ENCODE peak calls at places on chromosomes 1 and 21, in six cellular contexts. D is transverse colon, B is GM12891, P is IMR-90, H is HCT116, U is body of pancreas. V is an unnamed sample.

GRCh38 chr1:59238535-59238934 is 58.4 kb upstream of the FGGY start:
- DNase-seq in D (no peak), H (no peak), B (no peak), U (no peak), P (no peak), V (no peak)

GRCh38 chr1:15843826-15844572 is 3.5 kb upstream of the SPEN start:
- DNase-seq in D (no peak), B (no peak), U (no peak), H (no peak), P (no peak), V (no peak)

GRCh38 chr1:96968582-96969378 is 247.2 kb downstream of the PTBP2 start:
- DNase-seq in P (peak; percentile 45), B (no peak), U (no peak), H (no peak), D (no peak), V (no peak)

GRCh38 chr1:165344198-165344597 is 12.3 kb downstream of the LMX1A start:
- DNase-seq in H (no peak), U (no peak), D (no peak), B (no peak), P (no peak), V (no peak)

GRCh38 chr1:198845851-198846250 is 207.0 kb downstream of the PTPRC start:
- DNase-seq in U (no peak), H (no peak), P (peak; percentile 72), D (no peak), B (no peak), V (no peak)

GRCh38 chr1:12549460-12550349 is 68.3 kb downstream of the DHRS3 start:
- DNase-seq in B (no peak), D (peak; percentile 73), P (peak; percentile 98), U (no peak), H (peak; percentile 83), V (no peak)

GRCh38 chr1:100585774-100586173 is 47.8 kb downstream of the GPR88 start:
- DNase-seq in B (no peak), P (peak; percentile 56), U (no peak), D (no peak), H (no peak), V (no peak)

GRCh38 chr21:42440187-42440792 is 36.6 kb downstream of the UBASH3A start:
- DNase-seq in P (no peak), U (no peak), H (no peak), B (peak; percentile 47), D (peak; percentile 4), V (no peak)

GRCh38 chr1:150564051-150564991 is 15.1 kb downstream of the MCL1 start:
- DNase-seq in P (no peak), H (no peak), U (no peak), B (no peak), D (peak; percentile 53), V (peak; percentile 73)

GRCh38 chr21:35044770-35045538 is 4.1 kb downstream of the RUNX1 start:
- DNase-seq in D (no peak), H (no peak), U (no peak), B (no peak), P (no peak), V (no peak)

GRCh38 chr1:199808110-199808870 is 219.2 kb upstream of the NR5A2 start:
- DNase-seq in U (no peak), B (no peak), D (no peak), H (no peak), P (peak; percentile 4), V (no peak)

GRCh38 chr1:197675475-197676324 is 99.6 kb downstream of the DENND1B start:
- DNase-seq in B (no peak), H (no peak), P (peak; percentile 22), D (peak; percentile 11), U (peak; percentile 19), V (peak; percentile 11)

GRCh38 chr1:216710042-216710441 is 13.2 kb downstream of the ESRRG start:
- DNase-seq in B (no peak), P (no peak), U (no peak), H (no peak), D (no peak), V (peak; percentile 31)

GRCh38 chr1:236762410-236762809 is 32.7 kb upstream of the MTR start:
- DNase-seq in B (no peak), P (no peak), D (no peak), H (no peak), U (no peak), V (no peak)

GRCh38 chr1:198910816-198911215 is 272.0 kb downstream of the PTPRC start:
- DNase-seq in D (no peak), U (no peak), B (no peak), P (no peak), H (no peak), V (no peak)

GRCh38 chr1:229942508-229942907 is 124.5 kb upstream of the GALNT2 start:
- DNase-seq in P (no peak), U (peak; percentile 85), H (no peak), B (no peak), D (no peak), V (no peak)

GRCh38 chr1:214022229-214022791 is 34.5 kb downstream of the PROX1 start:
- DNase-seq in U (no peak), P (no peak), D (no peak), B (no peak), H (no peak), V (no peak)

GRCh38 chr1:18347559-18347958 is 133.2 kb upstream of the KLHDC7A start:
- DNase-seq in H (no peak), D (no peak), B (no peak), P (no peak), U (no peak), V (no peak)

GRCh38 chr1:5389101-5389885 is 602.9 kb downstream of the NPHP4 start:
- DNase-seq in U (no peak), B (no peak), H (no peak), P (no peak), D (no peak), V (no peak)

GRCh38 chr1:23100074-23100748 is 68.4 kb downstream of the LUZP1 start:
- DNase-seq in U (no peak), P (peak; percentile 96), D (no peak), H (no peak), B (no peak), V (no peak)

GRCh38 chr1:214425101-214425500 is 126.3 kb downstream of the PTPN14 start:
- DNase-seq in H (no peak), P (no peak), D (no peak), B (no peak), U (no peak), V (no peak)

GRCh38 chr1:237814319-237814924 is 76.3 kb downstream of the ZP4 start:
- DNase-seq in D (no peak), H (no peak), U (no peak), P (peak; percentile 14), B (no peak), V (peak; percentile 11)

GRCh38 chr1:30014031-30014430 is 709.4 kb downstream of the MATN1 start:
- DNase-seq in H (no peak), P (no peak), B (no peak), U (no peak), D (no peak), V (no peak)

GRCh38 chr1:246724001-246724724 is at the start of gene SCCPDH:
- DNase-seq in U (peak; percentile 69), B (peak; percentile 92), H (no peak), P (peak; percentile 65), D (peak; percentile 72), V (peak; percentile 84)
- TF ChIP-seq POLR2A in U (peak; percentile 64), B (peak; percentile 71), H (no peak), P (peak; percentile 59), D (peak; percentile 45), V (peak; percentile 67)

GRCh38 chr1:248858096-248858890 is 592 bp downstream of the ZNF692 start:
- DNase-seq in B (peak; percentile 66), U (peak; percentile 79), P (peak; percentile 64), H (peak; percentile 47), D (peak; percentile 79), V (peak; percentile 94)
- TF ChIP-seq POLR2A in B (no peak), U (peak; percentile 76), P (no peak), H (peak; percentile 35), D (peak; percentile 59), V (peak; percentile 39)

GRCh38 chr1:162497104-162497722 is 405 bp upstream of the UHMK1 start:
- DNase-seq in B (no peak), U (no peak), D (no peak), P (no peak), H (no peak), V (no peak)

GRCh38 chr1:162502077-162502476 is 4.5 kb downstream of the UHMK1 start:
- DNase-seq in P (no peak), H (no peak), U (no peak), D (no peak), B (no peak), V (no peak)

GRCh38 chr1:162500805-162501204 is 3.2 kb downstream of the UHMK1 start:
- DNase-seq in P (peak; percentile 36), U (no peak), B (no peak), H (no peak), D (no peak), V (no peak)

GRCh38 chr1:162498442-162498785 is 796 bp downstream of the UHMK1 start:
- DNase-seq in H (no peak), P (peak; percentile 2), U (no peak), D (no peak), B (no peak), V (no peak)

GRCh38 chr1:162497723-162498441 is at the start of gene UHMK1:
- DNase-seq in U (peak; percentile 90), H (peak; percentile 76), B (peak; percentile 83), D (peak; percentile 92), P (peak; percentile 87), V (peak; percentile 95)
- TF ChIP-seq POLR2A in U (peak; percentile 77), H (peak; percentile 31), B (peak; percentile 71), D (peak; percentile 68), P (peak; percentile 78), V (peak; percentile 74)

GRCh38 chr21:39387461-39388037 is 38.7 kb upstream of the HMGN1 start:
- DNase-seq in D (peak; percentile 92), B (peak; percentile 96), H (peak; percentile 60), U (peak; percentile 89), P (peak; percentile 81), V (peak; percentile 93)
- TF ChIP-seq POLR2A in D (peak; percentile 15), B (no peak), H (no peak), U (peak; percentile 10), P (no peak), V (no peak)

DNA sequence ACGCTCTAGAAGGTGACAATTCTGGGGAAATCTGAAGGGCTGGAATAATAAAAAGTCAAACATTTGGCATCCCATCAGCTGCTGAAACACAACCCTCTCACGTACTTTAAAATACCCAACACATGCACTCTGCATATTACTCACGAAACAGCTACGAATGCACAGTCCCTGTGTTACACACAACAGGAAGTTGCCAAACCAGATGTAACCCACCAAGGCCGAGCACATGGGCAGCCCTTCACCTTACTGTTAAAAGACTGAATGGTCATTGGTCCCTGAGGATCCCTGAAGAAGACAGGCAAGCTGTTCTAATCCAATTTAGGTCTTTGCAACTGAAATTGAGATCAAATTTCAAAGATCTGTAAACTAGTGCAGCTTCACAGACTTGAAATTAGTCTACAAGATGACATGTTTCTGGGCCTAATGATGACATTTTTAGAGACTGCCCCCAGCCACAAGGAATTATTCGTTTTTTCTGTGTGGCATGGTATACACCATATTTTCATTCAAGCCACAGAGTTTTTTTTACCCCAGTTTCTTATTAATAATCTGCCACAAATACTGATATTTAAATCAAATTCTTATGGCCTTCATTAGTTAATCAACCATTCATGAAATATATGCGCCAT is 25.6 kb upstream of the IER5 start:
- DNase-seq in D (no peak), P (peak; percentile 66), H (no peak), U (no peak), B (no peak), V (no peak)
- TF ChIP-seq POLR2A in D (no peak), P (no peak), H (no peak), U (no peak), B (peak; percentile 65), V (no peak)

V was measured in erythroblast.